ENCODE peak calls at places on chromosomes 13 and 19, in four cellular contexts. Q is heart right ventricle, E is thoracic aorta, T is body of pancreas. F is an unnamed sample.

GRCh38 chr19:8050274-8051096 is 2.1 kb upstream of the CCL25 start:
- DNase-seq in Q (peak; percentile 84), E (peak; percentile 45), T (peak; percentile 77), F (peak; percentile 100)

GRCh38 chr19:15212682-15213081 is 11.9 kb upstream of the NOTCH3 start:
- DNase-seq in Q (no peak), E (no peak), T (no peak), F (no peak)

GRCh38 chr13:90414691-90415596 is 932.5 kb upstream of the MIR17HG start:
- DNase-seq in Q (no peak), E (no peak), T (no peak), F (peak; percentile 19)

GRCh38 chr19:35228177-35228930 is at the start of gene FAM187B:
- DNase-seq in Q (no peak), E (no peak), T (no peak), F (no peak)

GRCh38 chr19:540867-541637 is 2.8 kb upstream of the GZMM start:
- DNase-seq in Q (no peak), E (no peak), T (no peak), F (no peak)

GRCh38 chr13:113997845-113998751 is 24.2 kb upstream of the C13orf46 start:
- DNase-seq in Q (peak; percentile 59), E (peak; percentile 68), T (peak; percentile 51), F (no peak)

GRCh38 chr19:35268546-35269424 is at the start of gene USF2:
- DNase-seq in Q (peak; percentile 81), E (no peak), T (peak; percentile 84), F (peak; percentile 78)

GRCh38 chr13:83232626-83233025 is 649.6 kb downstream of the SLITRK1 start:
- DNase-seq in Q (no peak), E (no peak), T (no peak), F (no peak)

GRCh38 chr13:94014461-94014860 is 465.0 kb downstream of the DCT start:
- DNase-seq in Q (no peak), E (no peak), T (no peak), F (no peak)

GRCh38 chr19:17686592-17687042 is 1.5 kb downstream of the UNC13A start:
- DNase-seq in Q (peak; percentile 37), E (no peak), T (peak; percentile 19), F (peak; percentile 90)

GRCh38 chr13:75636339-75637095 is 387 bp downstream of the LMO7 start:
- DNase-seq in Q (peak; percentile 15), E (no peak), T (peak; percentile 35), F (peak; percentile 70)

GRCh38 chr19:10454267-10454666 is 33.9 kb downstream of the PDE4A start:
- DNase-seq in Q (no peak), E (no peak), T (no peak), F (peak; percentile 92)

GRCh38 chr13:35926859-35927530 is 204.2 kb downstream of the DCLK1 start:
- DNase-seq in Q (no peak), E (no peak), T (no peak), F (no peak)

GRCh38 chr19:970695-971094 is 13.4 kb upstream of the WDR18 start:
- DNase-seq in Q (no peak), E (no peak), T (no peak), F (peak; percentile 66)

DNA sequence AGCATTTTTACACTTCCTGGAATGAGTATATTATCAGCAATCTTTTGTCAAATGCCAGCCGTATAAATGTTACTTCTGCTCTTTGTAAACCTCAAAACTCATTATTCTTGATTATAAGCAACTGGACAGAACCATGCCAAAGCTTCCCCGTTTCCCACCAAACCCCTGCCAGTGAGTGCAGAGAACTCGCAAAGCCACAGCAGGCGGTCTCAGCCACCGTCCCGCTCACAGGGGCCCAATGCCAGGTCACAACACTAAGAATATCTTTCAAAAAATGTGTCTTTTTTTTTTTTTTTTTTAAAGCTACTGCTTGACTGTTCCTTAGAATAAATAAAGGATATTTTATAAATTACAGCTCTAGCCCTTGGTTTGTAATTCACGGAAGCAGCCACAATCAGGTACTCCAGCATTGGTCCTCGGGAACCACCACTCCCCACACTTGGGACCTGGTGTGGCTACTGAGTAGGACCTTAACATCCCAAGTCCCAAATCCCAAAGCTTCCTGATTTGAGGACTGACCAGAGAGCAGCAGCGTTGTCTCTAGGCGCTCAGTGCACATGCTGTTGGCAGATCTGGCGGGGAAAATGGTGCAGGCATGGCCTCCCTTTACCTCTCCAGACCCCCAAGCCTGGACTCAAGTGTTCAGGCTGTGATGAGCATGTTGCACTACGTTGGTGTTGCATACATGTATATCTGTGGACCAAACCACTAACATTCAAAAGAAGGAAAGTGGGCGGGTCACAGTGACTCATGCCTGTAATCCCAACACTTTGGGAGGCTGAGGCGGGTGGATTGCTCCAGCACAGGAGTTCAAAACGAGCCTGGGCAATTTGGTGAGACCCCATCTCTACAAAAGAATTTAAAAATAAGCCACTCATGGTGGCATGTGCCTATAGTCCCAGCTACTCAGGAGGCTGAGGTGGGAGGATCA is 19.0 kb downstream of the KCTD15 start:
- DNase-seq in Q (no peak), E (no peak), T (no peak), F (no peak)
- H3K27me3 ChIP-seq in Q (peaks cover 4% of the 10 kb centered on the region), E (no peaks in the 10 kb centered on the region), T (no peaks in the 10 kb centered on the region), F (peaks cover 3% of the 10 kb centered on the region)

DNA sequence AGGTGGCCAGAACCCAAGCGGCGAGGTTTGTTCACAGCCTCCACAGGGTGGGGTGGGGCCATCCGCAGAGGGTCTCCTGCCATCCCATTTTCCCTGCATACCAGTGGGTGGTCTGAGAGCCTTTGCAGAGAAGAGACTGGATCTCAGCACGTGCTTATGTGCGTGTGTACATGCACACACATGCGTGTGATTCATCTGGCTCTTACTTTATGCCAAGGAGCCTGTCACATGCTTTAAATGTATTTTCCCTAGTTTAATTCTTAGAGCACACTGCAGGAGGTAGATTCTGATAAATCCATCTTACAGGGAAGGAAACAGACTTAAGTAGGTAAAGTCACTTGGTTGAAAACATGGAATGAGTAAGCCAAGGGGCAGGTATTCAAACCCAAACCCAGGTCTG is 47.1 kb downstream of the CAPN12 start:
- DNase-seq in Q (no peak), E (no peak), T (no peak), F (no peak)
- H3K4me1 ChIP-seq in Q (peaks cover 100% of the 10 kb centered on the region), E (peaks cover 79% of the 10 kb centered on the region), T (peaks cover 93% of the 10 kb centered on the region), F (peaks cover 37% of the 10 kb centered on the region)

GRCh38 chr19:12353375-12353774 is 12.1 kb downstream of the ZNF442 start:
- DNase-seq in Q (no peak), E (no peak), T (no peak), F (no peak)

GRCh38 chr19:12346896-12347295 is 13.5 kb upstream of the ZNF563 start:
- DNase-seq in Q (no peak), E (no peak), T (no peak), F (peak; percentile 3)

GRCh38 chr19:12345197-12345596 is 11.8 kb upstream of the ZNF563 start:
- DNase-seq in Q (no peak), E (no peak), T (no peak), F (no peak)

GRCh38 chr19:12350890-12351197 is 14.6 kb downstream of the ZNF442 start:
- DNase-seq in Q (no peak), E (no peak), T (no peak), F (peak; percentile 10)

GRCh38 chr19:12350185-12350889 is 15.1 kb downstream of the ZNF442 start:
- DNase-seq in Q (no peak), E (no peak), T (no peak), F (peak; percentile 4)
- H3K27me3 ChIP-seq in Q (no peaks in the 10 kb centered on the region), E (no peaks in the 10 kb centered on the region), T (no peaks in the 10 kb centered on the region), F (no peaks in the 10 kb centered on the region)

DNA sequence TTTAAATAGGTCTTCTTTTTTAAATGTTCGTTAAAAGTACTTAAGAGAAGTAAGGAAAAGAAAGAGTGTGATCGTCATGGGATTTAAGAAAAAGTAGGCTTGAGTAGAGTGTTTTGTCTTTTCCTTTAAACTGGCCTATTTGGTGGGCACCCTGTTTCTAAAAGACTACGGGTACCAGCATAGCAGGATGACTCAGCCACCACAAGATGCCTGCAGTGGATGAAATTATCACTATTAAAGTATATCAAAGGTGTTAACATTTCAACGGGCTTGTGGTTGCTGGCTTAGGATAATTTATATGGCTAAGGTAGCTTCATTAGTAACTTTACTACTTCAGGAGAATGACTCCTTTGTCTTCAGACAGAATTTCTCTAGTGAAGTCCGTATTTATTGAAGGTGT is 112.6 kb downstream of the STARD13 start:
- DNase-seq in Q (no peak), E (no peak), T (no peak), F (no peak)
- H3K4me1 ChIP-seq in Q (peaks cover 84% of the 10 kb centered on the region), E (peaks cover 4% of the 10 kb centered on the region), T (peaks cover 28% of the 10 kb centered on the region), F (no peaks in the 10 kb centered on the region)

GRCh38 chr19:50843701-50844221 is 10.4 kb upstream of the KLK15 start:
- DNase-seq in Q (no peak), E (no peak), T (no peak), F (no peak)

GRCh38 chr19:50844296-50844935 is 10.3 kb upstream of the KLK3 start:
- DNase-seq in Q (no peak), E (no peak), T (no peak), F (no peak)

GRCh38 chr19:50842130-50842529 is 8.8 kb upstream of the KLK15 start:
- DNase-seq in Q (no peak), E (no peak), T (no peak), F (no peak)

GRCh38 chr19:50839712-50840655 is 6.6 kb upstream of the KLK15 start:
- DNase-seq in Q (no peak), E (no peak), T (no peak), F (no peak)

DNA sequence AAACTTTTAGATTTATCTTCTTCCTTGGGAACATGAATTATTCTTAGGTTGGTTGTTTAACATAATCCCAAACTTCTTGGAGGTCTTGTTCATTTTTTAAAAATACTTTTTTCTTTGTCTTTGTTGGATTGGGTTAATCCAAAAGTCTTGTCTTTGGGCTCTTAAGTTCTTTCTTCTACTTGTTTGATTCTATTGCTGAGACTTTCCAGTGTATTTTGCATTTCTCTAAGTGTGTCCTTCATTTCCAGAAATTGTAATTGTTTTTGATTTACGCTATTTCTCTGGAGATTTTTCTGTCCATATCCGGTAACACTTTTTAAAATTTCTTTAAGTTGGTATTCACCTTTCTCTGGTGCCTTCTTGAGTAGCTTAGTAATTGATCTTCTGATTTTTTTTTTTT is 9.8 kb upstream of the KLK15 start:
- DNase-seq in Q (no peak), E (no peak), T (no peak), F (no peak)
- H3K27me3 ChIP-seq in Q (peaks cover 4% of the 10 kb centered on the region), E (no peaks in the 10 kb centered on the region), T (no peaks in the 10 kb centered on the region), F (peaks cover 8% of the 10 kb centered on the region)

DNA sequence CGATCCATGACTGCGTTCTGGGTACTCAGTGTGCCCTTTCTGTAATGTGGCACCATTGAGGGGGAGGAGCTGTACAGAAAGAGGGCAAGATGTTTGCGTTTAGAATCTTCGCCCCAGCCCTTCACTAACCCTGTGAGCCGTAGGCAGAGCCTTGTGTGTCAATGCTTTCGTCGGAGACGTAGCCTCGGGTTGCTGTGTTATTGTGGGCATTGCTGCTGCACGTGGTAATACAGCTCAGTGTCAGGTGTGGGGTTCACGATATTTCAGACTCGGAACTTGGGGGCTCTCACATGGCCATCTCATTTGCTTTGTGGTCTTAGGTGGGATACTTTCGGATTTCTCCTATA is 6.1 kb downstream of the RPS9 start:
- DNase-seq in Q (no peak), E (no peak), T (no peak), F (no peak)
- H3K4me1 ChIP-seq in Q (peaks cover 85% of the 10 kb centered on the region), E (peaks cover 27% of the 10 kb centered on the region), T (peaks cover 97% of the 10 kb centered on the region), F (peaks cover 37% of the 10 kb centered on the region)

GRCh38 chr19:46271488-46272197 is 25.2 kb upstream of the HIF3A start:
- DNase-seq in Q (no peak), E (no peak), T (no peak), F (no peak)
- H3K27me3 ChIP-seq in Q (peaks cover 29% of the 10 kb centered on the region), E (no peaks in the 10 kb centered on the region), T (no peaks in the 10 kb centered on the region), F (no peaks in the 10 kb centered on the region)